ENCODE peak calls at places on chromosomes 3 and 15, in six cellular contexts. E, I, O, B, J and Q are unnamed samples.

GRCh38 chr15:77489647-77490046 is 69.0 kb downstream of the HMG20A start:
- DNase-seq in E (no peak), I (no peak), O (no peak), B (no peak), J (no peak), Q (no peak)

GRCh38 chr3:148748323-148748722 is 50.6 kb downstream of the AGTR1 start:
- DNase-seq in E (no peak), I (no peak), O (no peak), B (no peak), J (no peak), Q (no peak)

GRCh38 chr15:45573961-45574629 is 13.1 kb upstream of the BLOC1S6 start:
- DNase-seq in E (no peak), I (no peak), O (peak; percentile 34), B (no peak), J (peak; percentile 43), Q (peak; percentile 94)

GRCh38 chr15:80289558-80290277 is 37.7 kb upstream of the CTXND1 start:
- DNase-seq in E (no peak), I (no peak), O (no peak), B (no peak), J (peak; percentile 1), Q (no peak)

GRCh38 chr3:27483117-27484001 is 825 bp downstream of the SLC4A7 start:
- DNase-seq in E (peak; percentile 54), I (peak; percentile 64), O (peak; percentile 54), B (no peak), J (peak; percentile 79), Q (no peak)

GRCh38 chr15:78006567-78007205 is 70.8 kb downstream of the TBC1D2B start:
- DNase-seq in E (no peak), I (peak; percentile 71), O (no peak), B (no peak), J (peak; percentile 26), Q (no peak)

GRCh38 chr3:46700772-46701171 is 420 bp upstream of the TMIE start:
- DNase-seq in E (no peak), I (peak; percentile 75), O (no peak), B (no peak), J (peak; percentile 60), Q (no peak)

GRCh38 chr3:150605998-150606641 is 3.0 kb downstream of the SELENOT start:
- DNase-seq in E (no peak), I (no peak), O (no peak), B (no peak), J (no peak), Q (no peak)

GRCh38 chr3:184908859-184909258 is 96.9 kb downstream of the VPS8 start:
- DNase-seq in E (no peak), I (no peak), O (no peak), B (no peak), J (no peak), Q (no peak)